ENCODE peak calls at places on chromosomes 5 and 9, in ten cellular contexts. N is IMR-90, R is ovary, D is SJSA1, F is right atrium auricular region, C is endothelial cell of umbilical vein, B is aorta, Z is heart left ventricle, O is cardiac muscle cell, X is lung. J is an unnamed sample.

GRCh38 chr9:114271556-114272510 is 51.1 kb upstream of the ORM1 start:
- DNase-seq in X (no peak), R (peak; percentile 53), B (peak; percentile 62), C (peak; percentile 58), N (peak; percentile 58), D (no peak), Z (peak; percentile 67), O (peak; percentile 42), F (no peak), J (peak; percentile 55)

GRCh38 chr9:96241391-96241809 is 60.6 kb downstream of the HSD17B3 start:
- DNase-seq in D (no peak), N (no peak), C (no peak), R (no peak), B (no peak), Z (no peak), O (no peak), F (no peak), X (no peak), J (no peak)

GRCh38 chr9:75001719-75002421 is 26.2 kb downstream of the CARNMT1 start:
- DNase-seq in O (peak; percentile 84), F (no peak), D (no peak), X (no peak), N (peak; percentile 91), C (peak; percentile 82), Z (no peak), R (no peak), B (no peak), J (no peak)

GRCh38 chr5:45639038-45639437 is 57.1 kb downstream of the HCN1 start:
- DNase-seq in Z (no peak), D (no peak), N (no peak), X (no peak), R (no peak), O (peak; percentile 35), F (no peak), B (no peak), C (no peak), J (no peak)

GRCh38 chr5:81303563-81303962 is 2.2 kb downstream of the ZCCHC9 start:
- DNase-seq in N (peak; percentile 94), F (no peak), D (peak; percentile 52), C (no peak), Z (no peak), O (no peak), B (no peak), X (no peak), R (no peak), J (no peak)

GRCh38 chr5:139462582-139463276 is at the start of gene ECSCR:
- DNase-seq in C (peak; percentile 92), O (no peak), Z (peak; percentile 64), N (no peak), B (no peak), R (no peak), X (no peak), F (no peak), D (no peak), J (no peak)

GRCh38 chr5:132764671-132765070 is 12.4 kb downstream of the SEPTIN8 start:
- DNase-seq in R (no peak), B (no peak), X (no peak), O (no peak), F (no peak), Z (no peak), D (no peak), N (no peak), C (no peak), J (peak; percentile 54)

GRCh38 chr5:107431998-107432397 is 238.7 kb downstream of the EFNA5 start:
- DNase-seq in O (no peak), F (no peak), X (no peak), D (no peak), Z (no peak), N (peak; percentile 63), R (no peak), C (peak; percentile 91), B (no peak), J (no peak)

GRCh38 chr5:80372780-80373179 is 35.1 kb upstream of the ZFYVE16 start:
- DNase-seq in F (no peak), O (no peak), N (no peak), B (no peak), Z (no peak), C (no peak), R (no peak), D (no peak), X (no peak), J (no peak)

GRCh38 chr5:142013734-142014495 is 1.1 kb upstream of the GNPDA1 start:
- DNase-seq in Z (peak; percentile 70), X (no peak), O (no peak), D (peak; percentile 60), R (peak; percentile 47), C (peak; percentile 62), B (peak; percentile 85), F (peak; percentile 82), N (peak; percentile 57), J (no peak)

GRCh38 chr9:133074111-133074651 is 12.4 kb downstream of the CEL start:
- DNase-seq in O (no peak), C (no peak), N (peak; percentile 78), D (no peak), F (no peak), X (no peak), B (no peak), R (no peak), Z (no peak), J (no peak)

GRCh38 chr9:72696481-72696880 is 175.1 kb downstream of the TMC1 start:
- DNase-seq in C (no peak), X (no peak), Z (no peak), N (no peak), B (no peak), D (no peak), F (no peak), O (no peak), R (no peak), J (no peak)

DNA sequence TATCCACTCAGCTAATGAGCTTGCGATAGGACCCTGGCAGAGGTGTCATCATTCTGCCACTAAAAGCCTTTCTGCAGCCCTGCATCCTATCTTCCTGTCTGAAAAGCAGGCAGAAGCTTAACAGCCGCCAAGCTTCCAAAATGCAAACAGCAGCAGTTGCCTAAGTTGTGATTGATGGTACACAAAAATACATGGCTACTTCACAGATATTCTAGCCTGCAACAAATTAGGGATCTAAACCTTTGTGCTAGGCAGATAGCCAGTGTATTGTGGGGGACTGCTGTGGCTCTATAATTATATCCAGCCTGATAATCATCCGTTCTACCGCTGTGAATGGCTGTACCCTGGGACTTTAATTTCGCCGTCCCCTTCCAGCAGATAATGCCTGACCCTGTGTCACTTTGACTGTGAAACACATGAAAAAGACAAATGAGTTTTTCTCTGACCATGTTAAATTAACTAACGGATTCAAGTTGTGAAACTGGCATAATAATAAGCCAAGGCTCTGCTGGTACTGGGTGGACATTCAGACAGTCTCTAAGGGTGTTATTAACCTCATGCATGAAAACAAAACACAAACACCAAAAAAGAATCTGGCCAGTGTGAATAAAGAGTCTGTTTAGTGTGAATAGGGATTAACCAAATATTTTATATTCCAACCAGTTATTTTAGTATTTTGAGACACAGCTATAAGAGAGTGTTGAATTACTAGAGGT is 45.9 kb downstream of the SEMA6A start:
- DNase-seq in R (no peak), B (no peak), C (no peak), F (no peak), X (no peak), Z (no peak), N (no peak), O (peak; percentile 20), D (no peak), J (no peak)
- H3K4me1 ChIP-seq in R (peaks cover 6% of the 10 kb centered on the region), B (peaks cover 3% of the 10 kb centered on the region), C (no peaks in the 10 kb centered on the region), F (peaks cover 36% of the 10 kb centered on the region), X (peaks cover 20% of the 10 kb centered on the region), Z (no peaks in the 10 kb centered on the region), N (no peaks in the 10 kb centered on the region), O (peaks cover 25% of the 10 kb centered on the region), D (no peaks in the 10 kb centered on the region), J (no peaks in the 10 kb centered on the region)

DNA sequence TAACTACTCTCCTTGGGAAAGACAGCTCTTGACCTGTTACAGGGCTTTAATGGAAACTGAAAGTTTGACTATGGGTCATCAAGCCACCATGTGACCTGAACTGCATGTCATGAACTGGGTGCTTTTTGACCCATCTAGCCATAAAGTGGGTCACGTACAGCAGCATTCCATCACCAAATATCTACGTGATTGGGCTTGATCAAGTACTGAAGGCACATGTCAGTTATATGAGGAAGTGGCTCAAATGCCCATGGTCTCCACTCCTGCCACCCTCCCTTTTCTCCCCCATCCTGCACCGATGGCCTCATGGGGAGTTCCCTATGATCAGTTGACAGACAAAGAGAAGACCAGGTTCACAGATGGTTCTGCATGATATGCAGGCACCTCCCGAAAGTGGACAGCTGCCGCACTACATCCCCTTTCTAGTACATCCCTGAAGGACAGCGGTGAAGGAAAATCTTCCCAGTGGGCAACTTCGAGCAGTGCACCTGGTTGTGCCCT is 7.3 kb upstream of the FCN1 start:
- DNase-seq in F (no peak), O (no peak), Z (no peak), C (no peak), D (no peak), X (no peak), N (no peak), B (no peak), R (no peak), J (peak; percentile 9)
- H3K4me3 ChIP-seq in F (no peak overlapping the region), O (no peak overlapping the region), Z (no peak overlapping the region), C (no peak overlapping the region), D (no peak overlapping the region), X (no peak overlapping the region), N (no peak overlapping the region), B (no peak overlapping the region), R (no peak overlapping the region), J (no peak overlapping the region)

DNA sequence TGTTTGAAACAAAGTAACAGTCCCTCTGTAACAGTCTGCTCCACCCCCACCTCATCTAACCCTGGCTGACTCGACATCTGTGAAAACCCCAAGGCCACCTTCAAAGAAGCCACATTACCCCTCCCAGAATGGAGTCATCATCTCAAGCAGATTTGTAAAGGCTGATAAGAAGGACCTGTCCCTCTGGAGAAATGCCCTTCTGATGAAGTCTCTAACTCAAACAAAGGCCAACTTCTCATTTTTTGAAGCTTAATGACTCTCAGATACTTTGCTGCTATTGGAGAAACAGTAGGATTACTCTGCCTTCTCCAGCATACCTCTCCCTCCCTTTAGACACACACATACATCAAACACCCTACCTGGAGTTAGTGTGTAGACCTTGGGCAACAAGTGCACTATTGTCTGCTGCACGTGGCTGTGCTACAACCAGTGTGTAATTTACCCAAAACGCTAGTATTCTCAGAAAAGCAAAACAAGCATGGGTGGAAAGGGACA is 5.3 kb upstream of the SUSD1 start:
- DNase-seq in C (no peak), D (peak; percentile 89), N (no peak), X (no peak), O (no peak), B (no peak), Z (no peak), F (no peak), R (no peak), J (no peak)
- H3K4me1 ChIP-seq in C (peaks cover 6% of the 10 kb centered on the region), D (peaks cover 56% of the 10 kb centered on the region), N (peaks cover 4% of the 10 kb centered on the region), X (no peaks in the 10 kb centered on the region), O (no peaks in the 10 kb centered on the region), B (no peaks in the 10 kb centered on the region), Z (no peaks in the 10 kb centered on the region), F (peaks cover 8% of the 10 kb centered on the region), R (no peaks in the 10 kb centered on the region), J (no peaks in the 10 kb centered on the region)

DNA sequence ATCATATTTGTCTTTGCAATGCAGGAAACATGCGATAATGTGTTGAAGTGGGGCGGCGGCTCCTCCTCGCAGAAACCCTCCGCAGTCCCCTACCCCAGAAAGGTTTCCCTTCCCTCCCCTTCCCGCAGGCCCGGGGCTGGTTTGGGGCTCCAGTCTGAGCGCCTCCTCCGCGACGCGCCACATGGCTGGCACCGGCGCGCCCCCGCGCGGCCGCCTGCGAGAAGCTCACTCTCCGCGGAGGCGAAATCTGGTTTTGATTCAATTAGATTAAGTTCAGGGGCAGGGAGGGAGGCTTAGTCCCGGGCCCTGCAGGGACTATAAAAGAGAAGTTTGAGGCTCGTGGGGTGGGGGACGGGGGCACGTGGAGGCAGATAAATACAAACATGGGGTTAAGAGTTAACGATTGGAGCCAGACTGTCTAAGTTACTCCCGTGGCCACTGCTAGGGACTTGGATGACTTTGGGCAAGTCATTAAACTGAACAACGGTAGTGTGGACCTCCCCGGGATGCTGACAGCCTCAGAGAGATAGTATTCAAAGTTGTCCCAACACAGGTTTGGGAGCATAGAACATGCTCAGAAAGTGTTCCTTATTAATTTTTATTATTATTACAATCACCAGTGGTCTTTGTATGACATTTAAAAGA is 69.4 kb downstream of the MSX2 start:
- DNase-seq in Z (peak; percentile 76), R (no peak), N (peak; percentile 43), F (peak; percentile 72), X (peak; percentile 47), D (peak; percentile 62), O (peak; percentile 74), C (peak; percentile 4), B (peak; percentile 56), J (no peak)
- H3K4me3 ChIP-seq in Z (no peak overlapping the region), R (no peak overlapping the region), N (no peak overlapping the region), F (no peak overlapping the region), X (no peak overlapping the region), D (no peak overlapping the region), O (no peak overlapping the region), C (no peak overlapping the region), B (no peak overlapping the region), J (no peak overlapping the region)

J was measured in RWPE2.